ENCODE peak calls at places on chromosomes 2 and 18, in ten cellular contexts. One of them, this sample, is unnamed.

GRCh38 chr2:234374671-234375245 is 122.1 kb downstream of the ARL4C start:
- DNase-seq in osteocyte: no peak
- DNase-seq in ovary: no peak
- DNase-seq in CD4-positive, alpha-beta T cell: no peak
- DNase-seq in upper lobe of left lung: no peak
- DNase-seq in endothelial cell of umbilical vein: no peak
- DNase-seq in cardiac muscle cell: peak
- DNase-seq in NB4: no peak
- DNase-seq in psoas muscle: no peak
- DNase-seq in Calu3: no peak
- DNase-seq in this sample: no peak

GRCh38 chr2:24046599-24046929 is 627 bp downstream of the WDCP start:
- DNase-seq in Calu3: no peak
- DNase-seq in psoas muscle: no peak
- DNase-seq in ovary: no peak
- DNase-seq in cardiac muscle cell: no peak
- DNase-seq in upper lobe of left lung: no peak
- DNase-seq in osteocyte: no peak
- DNase-seq in endothelial cell of umbilical vein: peak
- DNase-seq in NB4: no peak
- DNase-seq in CD4-positive, alpha-beta T cell: no peak
- DNase-seq in this sample: no peak

GRCh38 chr18:55458456-55459238 is 129.3 kb downstream of the TCF4 start:
- DNase-seq in upper lobe of left lung: no peak
- DNase-seq in Calu3: no peak
- DNase-seq in endothelial cell of umbilical vein: no peak
- DNase-seq in cardiac muscle cell: no peak
- DNase-seq in ovary: no peak
- DNase-seq in osteocyte: no peak
- DNase-seq in psoas muscle: no peak
- DNase-seq in CD4-positive, alpha-beta T cell: no peak
- DNase-seq in NB4: no peak
- DNase-seq in this sample: no peak

GRCh38 chr2:84946204-84947009 is 24.6 kb upstream of the KCMF1 start:
- DNase-seq in NB4: peak
- DNase-seq in endothelial cell of umbilical vein: peak
- DNase-seq in upper lobe of left lung: no peak
- DNase-seq in cardiac muscle cell: peak
- DNase-seq in psoas muscle: no peak
- DNase-seq in ovary: no peak
- DNase-seq in CD4-positive, alpha-beta T cell: peak
- DNase-seq in osteocyte: no peak
- DNase-seq in Calu3: peak
- DNase-seq in this sample: peak

GRCh38 chr2:74505448-74506246 is 1.8 kb downstream of the PCGF1 start:
- DNase-seq in upper lobe of left lung: no peak
- DNase-seq in psoas muscle: no peak
- DNase-seq in endothelial cell of umbilical vein: no peak
- DNase-seq in ovary: no peak
- DNase-seq in Calu3: no peak
- DNase-seq in CD4-positive, alpha-beta T cell: no peak
- DNase-seq in NB4: no peak
- DNase-seq in osteocyte: no peak
- DNase-seq in cardiac muscle cell: no peak
- DNase-seq in this sample: no peak

GRCh38 chr18:59065684-59066083 is 74.0 kb upstream of the SEC11C start:
- DNase-seq in ovary: no peak
- DNase-seq in CD4-positive, alpha-beta T cell: no peak
- DNase-seq in NB4: no peak
- DNase-seq in psoas muscle: no peak
- DNase-seq in cardiac muscle cell: no peak
- DNase-seq in osteocyte: no peak
- DNase-seq in Calu3: no peak
- DNase-seq in endothelial cell of umbilical vein: no peak
- DNase-seq in upper lobe of left lung: no peak
- DNase-seq in this sample: no peak

GRCh38 chr18:80037869-80038630 is 3.8 kb downstream of the RBFA start:
- DNase-seq in upper lobe of left lung: no peak
- DNase-seq in CD4-positive, alpha-beta T cell: no peak
- DNase-seq in endothelial cell of umbilical vein: no peak
- DNase-seq in NB4: no peak
- DNase-seq in Calu3: no peak
- DNase-seq in psoas muscle: no peak
- DNase-seq in osteocyte: no peak
- DNase-seq in ovary: no peak
- DNase-seq in cardiac muscle cell: no peak
- DNase-seq in this sample: no peak

GRCh38 chr2:189412330-189412953 is 28.8 kb upstream of the WDR75 start:
- DNase-seq in ovary: peak
- DNase-seq in upper lobe of left lung: no peak
- DNase-seq in CD4-positive, alpha-beta T cell: peak
- DNase-seq in endothelial cell of umbilical vein: peak
- DNase-seq in cardiac muscle cell: peak
- DNase-seq in osteocyte: no peak
- DNase-seq in NB4: peak
- DNase-seq in Calu3: peak
- DNase-seq in psoas muscle: no peak
- DNase-seq in this sample: no peak

GRCh38 chr2:80545420-80546192 is 241.1 kb upstream of the LRRTM1 start:
- DNase-seq in osteocyte: no peak
- DNase-seq in endothelial cell of umbilical vein: no peak
- DNase-seq in CD4-positive, alpha-beta T cell: no peak
- DNase-seq in upper lobe of left lung: no peak
- DNase-seq in NB4: no peak
- DNase-seq in psoas muscle: no peak
- DNase-seq in ovary: no peak
- DNase-seq in cardiac muscle cell: no peak
- DNase-seq in Calu3: no peak
- DNase-seq in this sample: no peak

GRCh38 chr2:71562518-71562917 is 109.2 kb downstream of the DYSF start:
- DNase-seq in cardiac muscle cell: no peak
- DNase-seq in NB4: no peak
- DNase-seq in Calu3: no peak
- DNase-seq in CD4-positive, alpha-beta T cell: no peak
- DNase-seq in ovary: no peak
- DNase-seq in upper lobe of left lung: no peak
- DNase-seq in osteocyte: no peak
- DNase-seq in psoas muscle: peak
- DNase-seq in endothelial cell of umbilical vein: no peak
- DNase-seq in this sample: no peak

GRCh38 chr2:25714740-25715139 is 41.4 kb upstream of the DTNB start:
- DNase-seq in ovary: no peak
- DNase-seq in osteocyte: no peak
- DNase-seq in cardiac muscle cell: peak
- DNase-seq in psoas muscle: no peak
- DNase-seq in endothelial cell of umbilical vein: no peak
- DNase-seq in NB4: peak
- DNase-seq in CD4-positive, alpha-beta T cell: no peak
- DNase-seq in upper lobe of left lung: no peak
- DNase-seq in Calu3: no peak
- DNase-seq in this sample: no peak
- TF ChIP-seq CTCF in ovary: no peak
- TF ChIP-seq CTCF in osteocyte: no peak
- TF ChIP-seq CTCF in cardiac muscle cell: no peak
- TF ChIP-seq CTCF in psoas muscle: no peak
- TF ChIP-seq CTCF in endothelial cell of umbilical vein: no peak
- TF ChIP-seq CTCF in NB4: no peak
- TF ChIP-seq CTCF in CD4-positive, alpha-beta T cell: no peak
- TF ChIP-seq CTCF in upper lobe of left lung: no peak
- TF ChIP-seq CTCF in Calu3: no peak
- TF ChIP-seq CTCF in this sample: no peak

DNA sequence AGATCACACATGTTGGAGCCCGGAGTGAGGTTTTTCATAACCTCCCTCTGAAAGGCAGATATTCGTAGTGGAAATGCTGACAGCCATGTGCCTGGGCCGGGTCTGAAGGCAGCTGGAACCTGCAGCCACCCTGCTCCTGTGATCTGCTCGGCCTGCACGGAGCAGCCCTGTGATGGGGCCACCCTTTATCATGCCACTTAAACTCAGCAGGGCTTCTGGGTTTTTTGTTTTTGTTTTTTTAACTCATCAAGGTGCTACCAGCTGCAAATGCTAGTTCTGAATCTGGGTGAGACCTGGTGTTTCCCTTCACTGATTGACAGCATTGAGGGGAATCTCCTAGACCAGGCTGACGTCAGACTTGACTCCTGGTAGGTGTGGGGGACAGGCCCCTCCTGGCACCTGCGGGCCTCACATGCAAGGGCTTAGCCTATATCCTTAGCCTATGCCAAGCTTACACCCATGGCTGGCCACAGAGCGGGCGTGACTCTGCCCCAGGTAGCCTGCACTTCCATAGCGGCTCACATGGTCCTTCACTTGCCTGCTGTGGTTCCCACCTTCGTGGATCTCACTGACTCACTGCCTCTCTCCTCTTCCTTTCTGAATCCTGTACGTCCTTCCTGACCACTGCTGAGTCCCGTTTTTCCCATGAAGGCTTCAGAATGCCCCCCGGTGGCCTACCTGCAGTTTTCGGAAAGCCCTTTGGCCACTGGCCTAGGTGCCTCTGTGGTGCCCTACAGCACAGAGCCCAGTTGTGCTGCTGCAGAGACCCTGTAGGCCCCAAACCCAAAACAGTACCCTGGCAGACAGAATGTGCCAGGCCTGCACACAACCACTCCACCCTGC is 217.2 kb downstream of the SEPTIN10 start:
- DNase-seq in ovary: no peak
- DNase-seq in cardiac muscle cell: peak
- DNase-seq in CD4-positive, alpha-beta T cell: no peak
- DNase-seq in osteocyte: no peak
- DNase-seq in endothelial cell of umbilical vein: peak
- DNase-seq in upper lobe of left lung: no peak
- DNase-seq in NB4: no peak
- DNase-seq in Calu3: no peak
- DNase-seq in psoas muscle: no peak
- DNase-seq in this sample: no peak
- TF ChIP-seq CTCF in ovary: no peak
- TF ChIP-seq CTCF in cardiac muscle cell: peak
- TF ChIP-seq CTCF in CD4-positive, alpha-beta T cell: no peak
- TF ChIP-seq CTCF in osteocyte: no peak
- TF ChIP-seq CTCF in endothelial cell of umbilical vein: no peak
- TF ChIP-seq CTCF in upper lobe of left lung: no peak
- TF ChIP-seq CTCF in NB4: no peak
- TF ChIP-seq CTCF in Calu3: no peak
- TF ChIP-seq CTCF in psoas muscle: no peak
- TF ChIP-seq CTCF in this sample: no peak

GRCh38 chr2:118190365-118190916 is 102.2 kb downstream of the INSIG2 start:
- DNase-seq in NB4: no peak
- DNase-seq in ovary: no peak
- DNase-seq in psoas muscle: no peak
- DNase-seq in osteocyte: no peak
- DNase-seq in Calu3: no peak
- DNase-seq in CD4-positive, alpha-beta T cell: no peak
- DNase-seq in cardiac muscle cell: no peak
- DNase-seq in upper lobe of left lung: no peak
- DNase-seq in endothelial cell of umbilical vein: no peak
- DNase-seq in this sample: no peak

GRCh38 chr2:118186858-118187254 is 98.6 kb downstream of the INSIG2 start:
- DNase-seq in psoas muscle: no peak
- DNase-seq in cardiac muscle cell: no peak
- DNase-seq in CD4-positive, alpha-beta T cell: no peak
- DNase-seq in endothelial cell of umbilical vein: no peak
- DNase-seq in osteocyte: no peak
- DNase-seq in Calu3: no peak
- DNase-seq in ovary: no peak
- DNase-seq in NB4: no peak
- DNase-seq in upper lobe of left lung: no peak
- DNase-seq in this sample: no peak

GRCh38 chr2:118185210-118186109 is 97.2 kb downstream of the INSIG2 start:
- DNase-seq in ovary: peak
- DNase-seq in osteocyte: no peak
- DNase-seq in Calu3: peak
- DNase-seq in endothelial cell of umbilical vein: peak
- DNase-seq in CD4-positive, alpha-beta T cell: peak
- DNase-seq in psoas muscle: peak
- DNase-seq in cardiac muscle cell: peak
- DNase-seq in NB4: peak
- DNase-seq in upper lobe of left lung: peak
- DNase-seq in this sample: no peak

DNA sequence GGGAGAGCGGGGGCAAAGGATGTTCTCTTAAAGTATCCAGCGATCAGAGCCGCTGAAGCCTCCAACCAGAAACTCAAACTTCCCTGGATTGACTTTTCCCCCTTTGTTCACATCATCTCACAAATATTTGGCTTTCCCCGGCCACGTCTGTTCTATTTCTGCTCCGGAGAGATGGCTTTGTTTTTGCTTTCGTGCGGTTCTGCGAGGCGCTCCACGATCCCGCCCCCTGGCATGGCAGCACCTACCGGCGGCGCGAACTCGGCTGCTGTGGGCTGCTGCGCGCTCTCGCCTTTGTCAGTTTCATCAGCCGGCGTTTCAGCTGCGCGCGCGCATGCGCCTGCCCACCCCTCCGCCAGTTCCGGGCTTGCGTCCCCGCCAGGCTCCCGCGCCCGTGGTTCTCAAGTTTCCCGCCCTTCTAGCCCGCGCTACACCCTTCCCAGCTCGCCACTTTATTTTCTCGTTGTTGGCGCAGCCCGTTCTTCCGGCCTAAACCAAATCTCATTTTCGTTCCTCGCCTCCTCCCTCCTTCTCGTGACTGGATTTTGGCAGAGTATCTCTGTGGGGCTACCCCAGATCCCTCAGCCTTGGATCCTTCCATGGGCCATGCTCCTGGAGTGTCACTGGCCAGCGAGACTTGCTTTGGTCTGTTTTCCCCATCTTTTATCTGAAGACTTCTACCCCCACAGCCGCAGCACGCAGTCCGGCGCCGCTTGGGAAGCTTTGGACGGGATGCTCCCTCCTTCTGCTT is 98.0 kb downstream of the INSIG2 start:
- DNase-seq in cardiac muscle cell: peak
- DNase-seq in osteocyte: peak
- DNase-seq in NB4: peak
- DNase-seq in CD4-positive, alpha-beta T cell: peak
- DNase-seq in endothelial cell of umbilical vein: peak
- DNase-seq in Calu3: peak
- DNase-seq in psoas muscle: peak
- DNase-seq in upper lobe of left lung: peak
- DNase-seq in ovary: peak
- DNase-seq in this sample: peak
- TF ChIP-seq CTCF in cardiac muscle cell: no peak
- TF ChIP-seq CTCF in osteocyte: peak
- TF ChIP-seq CTCF in NB4: no peak
- TF ChIP-seq CTCF in CD4-positive, alpha-beta T cell: no peak
- TF ChIP-seq CTCF in endothelial cell of umbilical vein: no peak
- TF ChIP-seq CTCF in Calu3: no peak
- TF ChIP-seq CTCF in psoas muscle: no peak
- TF ChIP-seq CTCF in upper lobe of left lung: no peak
- TF ChIP-seq CTCF in ovary: no peak
- TF ChIP-seq CTCF in this sample: no peak

DNA sequence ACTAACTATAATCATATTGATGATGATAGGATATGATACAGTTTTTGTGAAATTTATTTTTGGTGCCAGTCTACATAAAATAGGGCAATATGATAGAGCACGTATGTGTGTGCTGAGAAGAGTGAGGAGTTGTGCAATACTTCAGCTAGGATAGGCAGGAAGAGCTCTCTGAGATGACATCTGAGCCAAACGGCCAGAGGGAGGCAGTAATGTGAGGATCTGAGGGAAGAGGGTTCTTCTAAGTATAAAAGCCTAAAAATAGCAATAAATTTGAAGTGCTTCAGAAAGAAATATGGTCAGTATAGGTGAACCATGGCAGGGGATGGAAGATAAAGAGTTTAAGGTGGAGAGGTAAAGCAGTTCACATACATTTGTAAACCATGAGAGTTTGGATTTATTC is 102.5 kb downstream of the OLA1 start:
- DNase-seq in upper lobe of left lung: no peak
- DNase-seq in osteocyte: no peak
- DNase-seq in CD4-positive, alpha-beta T cell: no peak
- DNase-seq in cardiac muscle cell: peak
- DNase-seq in endothelial cell of umbilical vein: no peak
- DNase-seq in psoas muscle: no peak
- DNase-seq in NB4: peak
- DNase-seq in Calu3: no peak
- DNase-seq in ovary: no peak
- DNase-seq in this sample: no peak
- TF ChIP-seq CTCF in upper lobe of left lung: no peak
- TF ChIP-seq CTCF in osteocyte: no peak
- TF ChIP-seq CTCF in CD4-positive, alpha-beta T cell: no peak
- TF ChIP-seq CTCF in cardiac muscle cell: peak
- TF ChIP-seq CTCF in endothelial cell of umbilical vein: no peak
- TF ChIP-seq CTCF in psoas muscle: no peak
- TF ChIP-seq CTCF in NB4: peak
- TF ChIP-seq CTCF in Calu3: no peak
- TF ChIP-seq CTCF in ovary: no peak
- TF ChIP-seq CTCF in this sample: peak

This sample was measured in Panc1.